ENCODE peak calls at places on chromosomes 11 and 22, in six cellular contexts. M, V, U, I, N and W are unnamed samples.

GRCh38 chr11:73219396-73220285 is 1.6 kb downstream of the P2RY2 start:
- DNase-seq in M (no peak), V (no peak), U (no peak), I (no peak), N (no peak), W (no peak)

GRCh38 chr22:28029201-28029948 is 110.3 kb upstream of the PITPNB start:
- DNase-seq in M (peak), V (peak), U (no peak), I (peak), N (peak), W (peak)

GRCh38 chr11:129637473-129637872 is 178.2 kb upstream of the TMEM45B start:
- DNase-seq in M (no peak), V (no peak), U (peak), I (no peak), N (no peak), W (peak)

GRCh38 chr11:109667719-109668118 is 245.7 kb downstream of the C11orf87 start:
- DNase-seq in M (no peak), V (no peak), U (no peak), I (no peak), N (no peak), W (no peak)

GRCh38 chr11:36149538-36150242 is 139.5 kb downstream of the COMMD9 start:
- DNase-seq in M (no peak), V (peak), U (peak), I (peak), N (peak), W (peak)

GRCh38 chr11:3010004-3010403 is 17.9 kb upstream of the NAP1L4 start:
- DNase-seq in M (no peak), V (no peak), U (no peak), I (no peak), N (no peak), W (no peak)

GRCh38 chr22:36470162-36470993 is 11.1 kb downstream of the TXN2 start:
- DNase-seq in M (peak), V (peak), U (peak), I (peak), N (peak), W (peak)

GRCh38 chr22:50039669-50040458 is 18.2 kb downstream of the TTLL8 start:
- DNase-seq in M (no peak), V (no peak), U (no peak), I (no peak), N (no peak), W (no peak)

GRCh38 chr22:49183826-49184216 is 643.9 kb downstream of the BRD1 start:
- DNase-seq in M (no peak), V (no peak), U (no peak), I (no peak), N (peak), W (no peak)

GRCh38 chr11:134625631-134626030 is 213.6 kb upstream of the B3GAT1 start:
- DNase-seq in M (no peak), V (no peak), U (no peak), I (no peak), N (no peak), W (no peak)

GRCh38 chr11:76025068-76025467 is 181.2 kb downstream of the WNT11 start:
- DNase-seq in M (no peak), V (no peak), U (peak), I (peak), N (no peak), W (peak)

GRCh38 chr11:11816511-11817319 is 25.1 kb upstream of the USP47 start:
- DNase-seq in M (peak), V (no peak), U (peak), I (peak), N (peak), W (no peak)

GRCh38 chr11:69671734-69672465 is 3.3 kb downstream of the LTO1 start:
- DNase-seq in M (no peak), V (no peak), U (no peak), I (no peak), N (no peak), W (no peak)

GRCh38 chr11:126839496-126839895 is 161.1 kb downstream of the KIRREL3 start:
- DNase-seq in M (no peak), V (no peak), U (no peak), I (no peak), N (no peak), W (no peak)

GRCh38 chr11:119062779-119063178 is 4.8 kb upstream of the VPS11 start:
- DNase-seq in M (no peak), V (no peak), U (peak), I (peak), N (no peak), W (no peak)

GRCh38 chr11:76721755-76722677 is 51.5 kb upstream of the LRRC32 start:
- DNase-seq in M (peak), V (peak), U (peak), I (peak), N (peak), W (peak)

GRCh38 chr11:883527-883926 is 27.1 kb downstream of the CHID1 start:
- DNase-seq in M (no peak), V (no peak), U (no peak), I (no peak), N (no peak), W (no peak)